ENCODE peak calls at places on chromosome 17, in four cellular contexts. One of them, this sample, is unnamed.

GRCh38 chr17:64780096-64781012 is 118.2 kb upstream of the SMURF2 start:
- DNase-seq in NAMALWA: no peak
- DNase-seq in stimulated activated CD4-positive, alpha-beta T cell treated with anti-CD3 and anti-CD28 coated beads, Interleukin-1b, Interleukin-23, amount 100 ng/mL, for 24 hours: peak; percentile 72
- DNase-seq in stimulated activated CD8-positive, alpha-beta memory T cell treated with anti-CD3 and anti-CD28 coated beads, Interleukin-4, amount 100 ng/mL, for 1 hour: peak; percentile 49
- DNase-seq in this sample: no peak

GRCh38 chr17:50618941-50619340 is 15.7 kb upstream of the ABCC3 start:
- DNase-seq in NAMALWA: no peak
- DNase-seq in stimulated activated CD4-positive, alpha-beta T cell treated with anti-CD3 and anti-CD28 coated beads, Interleukin-1b, Interleukin-23, amount 100 ng/mL, for 24 hours: no peak
- DNase-seq in stimulated activated CD8-positive, alpha-beta memory T cell treated with anti-CD3 and anti-CD28 coated beads, Interleukin-4, amount 100 ng/mL, for 1 hour: no peak
- DNase-seq in this sample: no peak

GRCh38 chr17:72706396-72706981 is 386.0 kb downstream of the SLC39A11 start:
- DNase-seq in NAMALWA: no peak
- DNase-seq in stimulated activated CD4-positive, alpha-beta T cell treated with anti-CD3 and anti-CD28 coated beads, Interleukin-1b, Interleukin-23, amount 100 ng/mL, for 24 hours: no peak
- DNase-seq in stimulated activated CD8-positive, alpha-beta memory T cell treated with anti-CD3 and anti-CD28 coated beads, Interleukin-4, amount 100 ng/mL, for 1 hour: no peak
- DNase-seq in this sample: no peak

GRCh38 chr17:44934745-44935105 is 12.8 kb downstream of the KIF18B start:
- DNase-seq in NAMALWA: no peak
- DNase-seq in stimulated activated CD4-positive, alpha-beta T cell treated with anti-CD3 and anti-CD28 coated beads, Interleukin-1b, Interleukin-23, amount 100 ng/mL, for 24 hours: no peak
- DNase-seq in stimulated activated CD8-positive, alpha-beta memory T cell treated with anti-CD3 and anti-CD28 coated beads, Interleukin-4, amount 100 ng/mL, for 1 hour: no peak
- DNase-seq in this sample: no peak

GRCh38 chr17:14843086-14843795 is 421.9 kb downstream of the PMP22 start:
- DNase-seq in NAMALWA: no peak
- DNase-seq in stimulated activated CD4-positive, alpha-beta T cell treated with anti-CD3 and anti-CD28 coated beads, Interleukin-1b, Interleukin-23, amount 100 ng/mL, for 24 hours: no peak
- DNase-seq in stimulated activated CD8-positive, alpha-beta memory T cell treated with anti-CD3 and anti-CD28 coated beads, Interleukin-4, amount 100 ng/mL, for 1 hour: no peak
- DNase-seq in this sample: no peak

GRCh38 chr17:74768069-74768762 is 7.9 kb downstream of the NAT9 start:
- DNase-seq in NAMALWA: no peak
- DNase-seq in stimulated activated CD4-positive, alpha-beta T cell treated with anti-CD3 and anti-CD28 coated beads, Interleukin-1b, Interleukin-23, amount 100 ng/mL, for 24 hours: no peak
- DNase-seq in stimulated activated CD8-positive, alpha-beta memory T cell treated with anti-CD3 and anti-CD28 coated beads, Interleukin-4, amount 100 ng/mL, for 1 hour: no peak
- DNase-seq in this sample: no peak

GRCh38 chr17:68676856-68677255 is 75.7 kb upstream of the FAM20A start:
- DNase-seq in NAMALWA: no peak
- DNase-seq in stimulated activated CD4-positive, alpha-beta T cell treated with anti-CD3 and anti-CD28 coated beads, Interleukin-1b, Interleukin-23, amount 100 ng/mL, for 24 hours: no peak
- DNase-seq in stimulated activated CD8-positive, alpha-beta memory T cell treated with anti-CD3 and anti-CD28 coated beads, Interleukin-4, amount 100 ng/mL, for 1 hour: no peak
- DNase-seq in this sample: no peak

GRCh38 chr17:29195465-29196081 is 15.4 kb upstream of the MYO18A start:
- DNase-seq in NAMALWA: peak; percentile 83
- DNase-seq in stimulated activated CD4-positive, alpha-beta T cell treated with anti-CD3 and anti-CD28 coated beads, Interleukin-1b, Interleukin-23, amount 100 ng/mL, for 24 hours: no peak
- DNase-seq in stimulated activated CD8-positive, alpha-beta memory T cell treated with anti-CD3 and anti-CD28 coated beads, Interleukin-4, amount 100 ng/mL, for 1 hour: no peak
- DNase-seq in this sample: peak; percentile 96

GRCh38 chr17:59840329-59840907 is 52.3 kb downstream of the TUBD1 start:
- DNase-seq in NAMALWA: no peak
- DNase-seq in stimulated activated CD4-positive, alpha-beta T cell treated with anti-CD3 and anti-CD28 coated beads, Interleukin-1b, Interleukin-23, amount 100 ng/mL, for 24 hours: no peak
- DNase-seq in stimulated activated CD8-positive, alpha-beta memory T cell treated with anti-CD3 and anti-CD28 coated beads, Interleukin-4, amount 100 ng/mL, for 1 hour: no peak
- DNase-seq in this sample: no peak

GRCh38 chr17:17153709-17154108 is 52.4 kb downstream of the PLD6 start:
- DNase-seq in NAMALWA: no peak
- DNase-seq in stimulated activated CD4-positive, alpha-beta T cell treated with anti-CD3 and anti-CD28 coated beads, Interleukin-1b, Interleukin-23, amount 100 ng/mL, for 24 hours: no peak
- DNase-seq in stimulated activated CD8-positive, alpha-beta memory T cell treated with anti-CD3 and anti-CD28 coated beads, Interleukin-4, amount 100 ng/mL, for 1 hour: no peak
- DNase-seq in this sample: no peak

GRCh38 chr17:82767041-82767754 is 15.3 kb downstream of the TBCD start:
- DNase-seq in NAMALWA: peak; percentile 70
- DNase-seq in stimulated activated CD4-positive, alpha-beta T cell treated with anti-CD3 and anti-CD28 coated beads, Interleukin-1b, Interleukin-23, amount 100 ng/mL, for 24 hours: no peak
- DNase-seq in stimulated activated CD8-positive, alpha-beta memory T cell treated with anti-CD3 and anti-CD28 coated beads, Interleukin-4, amount 100 ng/mL, for 1 hour: no peak
- DNase-seq in this sample: peak; percentile 71

GRCh38 chr17:74957935-74958549 is 14.5 kb downstream of the HID1 start:
- DNase-seq in NAMALWA: peak; percentile 80
- DNase-seq in stimulated activated CD4-positive, alpha-beta T cell treated with anti-CD3 and anti-CD28 coated beads, Interleukin-1b, Interleukin-23, amount 100 ng/mL, for 24 hours: peak; percentile 69
- DNase-seq in stimulated activated CD8-positive, alpha-beta memory T cell treated with anti-CD3 and anti-CD28 coated beads, Interleukin-4, amount 100 ng/mL, for 1 hour: peak; percentile 64
- DNase-seq in this sample: peak; percentile 66

GRCh38 chr17:35345926-35346771 is 27.3 kb downstream of the SLFN11 start:
- DNase-seq in NAMALWA: no peak
- DNase-seq in stimulated activated CD4-positive, alpha-beta T cell treated with anti-CD3 and anti-CD28 coated beads, Interleukin-1b, Interleukin-23, amount 100 ng/mL, for 24 hours: peak; percentile 17
- DNase-seq in stimulated activated CD8-positive, alpha-beta memory T cell treated with anti-CD3 and anti-CD28 coated beads, Interleukin-4, amount 100 ng/mL, for 1 hour: no peak
- DNase-seq in this sample: peak; percentile 88

GRCh38 chr17:41773190-41773588 is 13.3 kb downstream of the JUP start:
- DNase-seq in NAMALWA: no peak
- DNase-seq in stimulated activated CD4-positive, alpha-beta T cell treated with anti-CD3 and anti-CD28 coated beads, Interleukin-1b, Interleukin-23, amount 100 ng/mL, for 24 hours: no peak
- DNase-seq in stimulated activated CD8-positive, alpha-beta memory T cell treated with anti-CD3 and anti-CD28 coated beads, Interleukin-4, amount 100 ng/mL, for 1 hour: no peak
- DNase-seq in this sample: peak; percentile 20

GRCh38 chr17:41615454-41615853 is 2.9 kb upstream of the KRT16 start:
- DNase-seq in NAMALWA: no peak
- DNase-seq in stimulated activated CD4-positive, alpha-beta T cell treated with anti-CD3 and anti-CD28 coated beads, Interleukin-1b, Interleukin-23, amount 100 ng/mL, for 24 hours: no peak
- DNase-seq in stimulated activated CD8-positive, alpha-beta memory T cell treated with anti-CD3 and anti-CD28 coated beads, Interleukin-4, amount 100 ng/mL, for 1 hour: no peak
- DNase-seq in this sample: no peak

GRCh38 chr17:17815436-17816200 is 21.2 kb downstream of the SREBF1 start:
- DNase-seq in NAMALWA: no peak
- DNase-seq in stimulated activated CD4-positive, alpha-beta T cell treated with anti-CD3 and anti-CD28 coated beads, Interleukin-1b, Interleukin-23, amount 100 ng/mL, for 24 hours: no peak
- DNase-seq in stimulated activated CD8-positive, alpha-beta memory T cell treated with anti-CD3 and anti-CD28 coated beads, Interleukin-4, amount 100 ng/mL, for 1 hour: no peak
- DNase-seq in this sample: no peak

GRCh38 chr17:71176315-71176714 is 944.5 kb upstream of the SOX9 start:
- DNase-seq in NAMALWA: no peak
- DNase-seq in stimulated activated CD4-positive, alpha-beta T cell treated with anti-CD3 and anti-CD28 coated beads, Interleukin-1b, Interleukin-23, amount 100 ng/mL, for 24 hours: no peak
- DNase-seq in stimulated activated CD8-positive, alpha-beta memory T cell treated with anti-CD3 and anti-CD28 coated beads, Interleukin-4, amount 100 ng/mL, for 1 hour: no peak
- DNase-seq in this sample: no peak

GRCh38 chr17:7982171-7982570 is 20.2 kb upstream of the GUCY2D start:
- DNase-seq in NAMALWA: no peak
- DNase-seq in stimulated activated CD4-positive, alpha-beta T cell treated with anti-CD3 and anti-CD28 coated beads, Interleukin-1b, Interleukin-23, amount 100 ng/mL, for 24 hours: no peak
- DNase-seq in stimulated activated CD8-positive, alpha-beta memory T cell treated with anti-CD3 and anti-CD28 coated beads, Interleukin-4, amount 100 ng/mL, for 1 hour: no peak
- DNase-seq in this sample: no peak

GRCh38 chr17:12982224-12982623 is 35.6 kb downstream of the ELAC2 start:
- DNase-seq in NAMALWA: no peak
- DNase-seq in stimulated activated CD4-positive, alpha-beta T cell treated with anti-CD3 and anti-CD28 coated beads, Interleukin-1b, Interleukin-23, amount 100 ng/mL, for 24 hours: no peak
- DNase-seq in stimulated activated CD8-positive, alpha-beta memory T cell treated with anti-CD3 and anti-CD28 coated beads, Interleukin-4, amount 100 ng/mL, for 1 hour: no peak
- DNase-seq in this sample: peak; percentile 2

GRCh38 chr17:20896153-20896649 is 146.6 kb downstream of the USP22 start:
- DNase-seq in NAMALWA: no peak
- DNase-seq in stimulated activated CD4-positive, alpha-beta T cell treated with anti-CD3 and anti-CD28 coated beads, Interleukin-1b, Interleukin-23, amount 100 ng/mL, for 24 hours: peak; percentile 25
- DNase-seq in stimulated activated CD8-positive, alpha-beta memory T cell treated with anti-CD3 and anti-CD28 coated beads, Interleukin-4, amount 100 ng/mL, for 1 hour: no peak
- DNase-seq in this sample: no peak

GRCh38 chr17:8470447-8471047 is 34.9 kb downstream of the NDEL1 start:
- DNase-seq in NAMALWA: no peak
- DNase-seq in stimulated activated CD4-positive, alpha-beta T cell treated with anti-CD3 and anti-CD28 coated beads, Interleukin-1b, Interleukin-23, amount 100 ng/mL, for 24 hours: no peak
- DNase-seq in stimulated activated CD8-positive, alpha-beta memory T cell treated with anti-CD3 and anti-CD28 coated beads, Interleukin-4, amount 100 ng/mL, for 1 hour: no peak
- DNase-seq in this sample: no peak

GRCh38 chr17:2943971-2944370 is 119.4 kb downstream of the OR1D5 start:
- DNase-seq in NAMALWA: no peak
- DNase-seq in stimulated activated CD4-positive, alpha-beta T cell treated with anti-CD3 and anti-CD28 coated beads, Interleukin-1b, Interleukin-23, amount 100 ng/mL, for 24 hours: no peak
- DNase-seq in stimulated activated CD8-positive, alpha-beta memory T cell treated with anti-CD3 and anti-CD28 coated beads, Interleukin-4, amount 100 ng/mL, for 1 hour: no peak
- DNase-seq in this sample: no peak

GRCh38 chr17:34117811-34118210 is 137.3 kb upstream of the CCL2 start:
- DNase-seq in NAMALWA: no peak
- DNase-seq in stimulated activated CD4-positive, alpha-beta T cell treated with anti-CD3 and anti-CD28 coated beads, Interleukin-1b, Interleukin-23, amount 100 ng/mL, for 24 hours: no peak
- DNase-seq in stimulated activated CD8-positive, alpha-beta memory T cell treated with anti-CD3 and anti-CD28 coated beads, Interleukin-4, amount 100 ng/mL, for 1 hour: no peak
- DNase-seq in this sample: no peak

GRCh38 chr17:72501404-72502110 is 380.7 kb downstream of the SOX9 start:
- DNase-seq in NAMALWA: no peak
- DNase-seq in stimulated activated CD4-positive, alpha-beta T cell treated with anti-CD3 and anti-CD28 coated beads, Interleukin-1b, Interleukin-23, amount 100 ng/mL, for 24 hours: no peak
- DNase-seq in stimulated activated CD8-positive, alpha-beta memory T cell treated with anti-CD3 and anti-CD28 coated beads, Interleukin-4, amount 100 ng/mL, for 1 hour: no peak
- DNase-seq in this sample: no peak

GRCh38 chr17:68868708-68869107 is 86.5 kb downstream of the ABCA8 start:
- DNase-seq in NAMALWA: no peak
- DNase-seq in stimulated activated CD4-positive, alpha-beta T cell treated with anti-CD3 and anti-CD28 coated beads, Interleukin-1b, Interleukin-23, amount 100 ng/mL, for 24 hours: no peak
- DNase-seq in stimulated activated CD8-positive, alpha-beta memory T cell treated with anti-CD3 and anti-CD28 coated beads, Interleukin-4, amount 100 ng/mL, for 1 hour: no peak
- DNase-seq in this sample: no peak

GRCh38 chr17:37726891-37727780 is 17.7 kb downstream of the HNF1B start:
- DNase-seq in NAMALWA: no peak
- DNase-seq in stimulated activated CD4-positive, alpha-beta T cell treated with anti-CD3 and anti-CD28 coated beads, Interleukin-1b, Interleukin-23, amount 100 ng/mL, for 24 hours: no peak
- DNase-seq in stimulated activated CD8-positive, alpha-beta memory T cell treated with anti-CD3 and anti-CD28 coated beads, Interleukin-4, amount 100 ng/mL, for 1 hour: no peak
- DNase-seq in this sample: no peak

GRCh38 chr17:78289802-78290363 is 58.5 kb downstream of the TMEM235 start:
- DNase-seq in NAMALWA: peak; percentile 87
- DNase-seq in stimulated activated CD4-positive, alpha-beta T cell treated with anti-CD3 and anti-CD28 coated beads, Interleukin-1b, Interleukin-23, amount 100 ng/mL, for 24 hours: peak; percentile 61
- DNase-seq in stimulated activated CD8-positive, alpha-beta memory T cell treated with anti-CD3 and anti-CD28 coated beads, Interleukin-4, amount 100 ng/mL, for 1 hour: peak; percentile 61
- DNase-seq in this sample: peak; percentile 98

GRCh38 chr17:34406196-34406595 is 43.2 kb upstream of the CCL1 start:
- DNase-seq in NAMALWA: no peak
- DNase-seq in stimulated activated CD4-positive, alpha-beta T cell treated with anti-CD3 and anti-CD28 coated beads, Interleukin-1b, Interleukin-23, amount 100 ng/mL, for 24 hours: no peak
- DNase-seq in stimulated activated CD8-positive, alpha-beta memory T cell treated with anti-CD3 and anti-CD28 coated beads, Interleukin-4, amount 100 ng/mL, for 1 hour: no peak
- DNase-seq in this sample: no peak

GRCh38 chr17:5042152-5043022 is 7.2 kb upstream of the SLC52A1 start:
- DNase-seq in NAMALWA: no peak
- DNase-seq in stimulated activated CD4-positive, alpha-beta T cell treated with anti-CD3 and anti-CD28 coated beads, Interleukin-1b, Interleukin-23, amount 100 ng/mL, for 24 hours: no peak
- DNase-seq in stimulated activated CD8-positive, alpha-beta memory T cell treated with anti-CD3 and anti-CD28 coated beads, Interleukin-4, amount 100 ng/mL, for 1 hour: no peak
- DNase-seq in this sample: no peak

GRCh38 chr17:7383742-7384488 is 3.0 kb downstream of the TNK1 start:
- DNase-seq in NAMALWA: peak; percentile 63
- DNase-seq in stimulated activated CD4-positive, alpha-beta T cell treated with anti-CD3 and anti-CD28 coated beads, Interleukin-1b, Interleukin-23, amount 100 ng/mL, for 24 hours: peak; percentile 72
- DNase-seq in stimulated activated CD8-positive, alpha-beta memory T cell treated with anti-CD3 and anti-CD28 coated beads, Interleukin-4, amount 100 ng/mL, for 1 hour: peak; percentile 53
- DNase-seq in this sample: peak; percentile 3

GRCh38 chr17:78661092-78661770 is 84.0 kb upstream of the DNAH17 start:
- DNase-seq in NAMALWA: no peak
- DNase-seq in stimulated activated CD4-positive, alpha-beta T cell treated with anti-CD3 and anti-CD28 coated beads, Interleukin-1b, Interleukin-23, amount 100 ng/mL, for 24 hours: no peak
- DNase-seq in stimulated activated CD8-positive, alpha-beta memory T cell treated with anti-CD3 and anti-CD28 coated beads, Interleukin-4, amount 100 ng/mL, for 1 hour: no peak
- DNase-seq in this sample: no peak

This sample was measured in Kasumi-1.